ENCODE peak calls at places on chromosomes 4 and X, in six cellular contexts. N is HCT116, V is GM23338, Y is neural progenitor cell, M is hepatocyte, I is SK-N-SH. A is an unnamed sample.

GRCh38 chrX:154083134-154083517 is 14.4 kb downstream of the MECP2 start:
- DNase-seq in N (no peak), V (no peak), Y (no peak), M (no peak), I (no peak), A (no peak)

GRCh38 chr4:5827108-5828004 is 65.5 kb downstream of the CRMP1 start:
- DNase-seq in N (no peak), V (no peak), Y (no peak), M (no peak), I (no peak), A (no peak)

GRCh38 chr4:189117426-189117825 is 823.2 kb upstream of the FRG1 start:
- DNase-seq in N (no peak), V (peak; percentile 45), Y (peak; percentile 14), M (no peak), I (no peak), A (no peak)

GRCh38 chrX:119419898-119420297 is 20.8 kb downstream of the SLC25A43 start:
- DNase-seq in N (no peak), V (no peak), Y (no peak), M (no peak), I (no peak), A (no peak)

GRCh38 chrX:2677764-2678163 is 13.3 kb upstream of the CD99 start:
- DNase-seq in N (peak; percentile 40), V (no peak), Y (no peak), M (peak; percentile 80), I (no peak), A (no peak)

GRCh38 chr4:30728291-30728690 is 8.1 kb downstream of the PCDH7 start:
- DNase-seq in N (no peak), V (no peak), Y (no peak), M (no peak), I (no peak), A (no peak)

GRCh38 chr4:3389186-3389878 is 52.4 kb upstream of the HGFAC start:
- DNase-seq in N (no peak), V (no peak), Y (no peak), M (no peak), I (no peak), A (no peak)

GRCh38 chrX:153582896-153583295 is 16.0 kb downstream of the CCNQ start:
- DNase-seq in N (no peak), V (no peak), Y (peak; percentile 53), M (peak; percentile 46), I (peak; percentile 65), A (peak; percentile 80)

GRCh38 chrX:47501226-47502071 is 18.4 kb upstream of the ZNF41 start:
- DNase-seq in N (no peak), V (peak; percentile 13), Y (peak; percentile 37), M (no peak), I (no peak), A (peak; percentile 21)

GRCh38 chrX:49058794-49059193 is at the start of gene CCDC120:
- DNase-seq in N (no peak), V (peak; percentile 62), Y (no peak), M (peak; percentile 64), I (no peak), A (no peak)

GRCh38 chr4:26248647-26249046 is 72.2 kb upstream of the RBPJ start:
- DNase-seq in N (no peak), V (no peak), Y (no peak), M (no peak), I (peak; percentile 46), A (no peak)

GRCh38 chr4:139167774-139168444 is 9.1 kb downstream of the ELF2 start:
- DNase-seq in N (peak; percentile 35), V (peak; percentile 70), Y (no peak), M (peak; percentile 54), I (peak; percentile 48), A (peak; percentile 55)

GRCh38 chrX:44914532-44915198 is 41.7 kb downstream of the KDM6A start:
- DNase-seq in N (no peak), V (no peak), Y (no peak), M (no peak), I (no peak), A (no peak)

GRCh38 chrX:108292053-108292452 is 146.2 kb downstream of the COL4A6 start:
- DNase-seq in N (no peak), V (no peak), Y (no peak), M (no peak), I (no peak), A (no peak)

GRCh38 chr4:151458148-151458547 is 49.2 kb downstream of the FHIP1A start:
- DNase-seq in N (no peak), V (no peak), Y (no peak), M (no peak), I (no peak), A (no peak)

GRCh38 chrX:53724872-53725271 is 38.4 kb upstream of the HUWE1 start:
- DNase-seq in N (no peak), V (no peak), Y (no peak), M (no peak), I (no peak), A (no peak)

DNA sequence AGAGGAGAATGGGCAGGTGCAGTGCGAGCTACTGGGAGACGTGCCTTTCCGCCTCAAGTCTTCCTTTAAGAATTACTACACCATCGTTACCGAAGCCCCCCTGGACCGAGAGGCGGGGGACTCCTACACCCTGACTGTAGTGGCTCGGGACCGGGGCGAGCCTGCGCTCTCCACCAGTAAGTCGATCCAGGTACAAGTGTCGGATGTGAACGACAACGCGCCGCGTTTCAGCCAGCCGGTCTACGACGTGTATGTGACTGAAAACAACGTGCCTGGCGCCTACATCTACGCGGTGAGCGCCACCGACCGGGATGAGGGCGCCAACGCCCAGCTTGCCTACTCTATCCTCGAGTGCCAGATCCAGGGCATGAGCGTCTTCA is 2.2 kb downstream of the PCDH10 start:
- DNase-seq in N (no peak), V (peak; percentile 71), Y (peak; percentile 67), M (no peak), I (no peak), A (no peak)
- H3K4me2 ChIP-seq in N (no peak overlapping the region), V (peak overlapping the region; percentile 93), Y (peak overlapping the region; percentile 83), M (peak overlapping the region; percentile 87), I (no peak overlapping the region), A (no peak overlapping the region)

DNA sequence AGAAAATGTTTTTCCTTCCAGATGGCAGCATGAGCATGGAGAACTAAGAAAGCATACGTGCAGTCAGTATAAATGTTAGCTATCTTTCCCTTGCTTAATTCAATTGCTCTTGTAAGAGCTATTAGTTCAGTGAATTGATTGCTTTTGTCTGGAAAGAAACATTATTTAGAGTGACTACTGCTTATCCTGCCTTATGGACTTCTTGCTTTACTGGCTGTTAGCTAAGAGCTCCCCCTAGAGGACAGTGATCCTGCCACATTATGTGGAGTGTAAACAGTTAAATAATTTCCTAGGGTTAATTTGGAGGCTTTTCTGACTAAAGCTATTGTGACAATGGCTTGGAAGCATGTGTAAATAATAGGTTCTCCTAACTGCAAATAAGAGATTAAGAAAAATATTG is 1402.4 kb downstream of the FAM133A start:
- DNase-seq in N (no peak), V (peak; percentile 63), Y (peak; percentile 67), M (peak; percentile 43), I (peak; percentile 0), A (peak; percentile 7)
- TF ChIP-seq CTCF in N (no peak), V (peak; percentile 72), Y (peak; percentile 85), M (peak; percentile 61), I (peak; percentile 90), A (peak; percentile 75)

GRCh38 chrX:123920065-123920785 is 41.3 kb upstream of the STAG2 start:
- DNase-seq in N (no peak), V (no peak), Y (no peak), M (no peak), I (no peak), A (no peak)
- TF ChIP-seq EZH2phosphoT487 in N (no peak), V (no peak), Y (no peak), M (no peak), I (no peak), A (no peak)

GRCh38 chr4:140567722-140568121 is 1.0 kb downstream of the UCP1 start:
- DNase-seq in N (no peak), V (peak; percentile 65), Y (peak; percentile 73), M (peak; percentile 9), I (peak; percentile 32), A (no peak)
- H3K4me2 ChIP-seq in N (no peak overlapping the region), V (peak overlapping the region; percentile 95), Y (peak overlapping the region; percentile 96), M (peak overlapping the region; percentile 97), I (no peak overlapping the region), A (no peak overlapping the region)

GRCh38 chr4:7516773-7517144 is 82.0 kb upstream of the PSAPL1 start:
- DNase-seq in N (no peak), V (peak; percentile 18), Y (peak; percentile 49), M (no peak), I (no peak), A (no peak)
- TF ChIP-seq CTCF in N (no peak), V (no peak), Y (no peak), M (no peak), I (no peak), A (no peak)

GRCh38 chr4:158055668-158056067 is 117.2 kb downstream of the GASK1B start:
- DNase-seq in N (no peak), V (no peak), Y (no peak), M (no peak), I (no peak), A (no peak)

GRCh38 chr4:158050942-158051341 is 121.9 kb downstream of the GASK1B start:
- DNase-seq in N (no peak), V (no peak), Y (no peak), M (no peak), I (no peak), A (no peak)

GRCh38 chr4:158051401-158052235 is 121.2 kb downstream of the GASK1B start:
- DNase-seq in N (no peak), V (no peak), Y (no peak), M (peak; percentile 40), I (no peak), A (no peak)

GRCh38 chr4:158053086-158053485 is 119.7 kb downstream of the GASK1B start:
- DNase-seq in N (no peak), V (no peak), Y (no peak), M (no peak), I (no peak), A (no peak)

GRCh38 chr4:158053801-158054200 is 119.0 kb downstream of the GASK1B start:
- DNase-seq in N (no peak), V (no peak), Y (no peak), M (no peak), I (no peak), A (no peak)
- TF ChIP-seq EZH2phosphoT487 in N (no peak), V (no peak), Y (no peak), M (no peak), I (no peak), A (no peak)

A was measured in OCI-LY7.